ENCODE peak calls at places on chromosome 10, in six cellular contexts. P, I, N, E, R and G are unnamed samples.

GRCh38 chr10:29381230-29381563 is 92.3 kb downstream of the LYZL1 start:
- DNase-seq in P (no peak), I (no peak), N (no peak), E (no peak), R (no peak), G (no peak)

GRCh38 chr10:288605-289200 is 153.4 kb downstream of the ZMYND11 start:
- DNase-seq in P (no peak), I (no peak), N (no peak), E (no peak), R (no peak), G (peak; percentile 87)

GRCh38 chr10:28151636-28152035 is 151.2 kb downstream of the MPP7 start:
- DNase-seq in P (no peak), I (no peak), N (no peak), E (no peak), R (no peak), G (no peak)

GRCh38 chr10:18610517-18610916 is 40.9 kb downstream of the NSUN6 start:
- DNase-seq in P (peak; percentile 95), I (peak; percentile 27), N (peak; percentile 2), E (peak; percentile 72), R (no peak), G (no peak)

GRCh38 chr10:15035385-15036301 is 8.1 kb upstream of the OLAH start:
- DNase-seq in P (no peak), I (peak; percentile 76), N (no peak), E (no peak), R (peak; percentile 64), G (no peak)

GRCh38 chr10:93272884-93273675 is 199.4 kb downstream of the CYP26A1 start:
- DNase-seq in P (no peak), I (no peak), N (peak; percentile 67), E (no peak), R (peak; percentile 90), G (no peak)

GRCh38 chr10:57993302-57993701 is 274.4 kb downstream of the IPMK start:
- DNase-seq in P (peak; percentile 10), I (no peak), N (no peak), E (no peak), R (no peak), G (no peak)

GRCh38 chr10:3811331-3811870 is 26.4 kb upstream of the KLF6 start:
- DNase-seq in P (no peak), I (no peak), N (no peak), E (no peak), R (no peak), G (peak; percentile 66)

GRCh38 chr10:6065406-6065805 is 3.2 kb upstream of the IL2RA start:
- DNase-seq in P (no peak), I (no peak), N (no peak), E (no peak), R (no peak), G (no peak)

GRCh38 chr10:46326066-46326465 is 39.3 kb downstream of the ANTXRL start:
- DNase-seq in P (no peak), I (no peak), N (no peak), E (no peak), R (no peak), G (no peak)

GRCh38 chr10:46323176-46323575 is 36.4 kb downstream of the ANTXRL start:
- DNase-seq in P (no peak), I (no peak), N (no peak), E (no peak), R (no peak), G (no peak)

GRCh38 chr10:46326971-46327370 is 40.2 kb downstream of the ANTXRL start:
- DNase-seq in P (no peak), I (no peak), N (no peak), E (no peak), R (no peak), G (no peak)

GRCh38 chr10:46327685-46328084 is 40.9 kb downstream of the ANTXRL start:
- DNase-seq in P (no peak), I (no peak), N (no peak), E (no peak), R (no peak), G (no peak)

GRCh38 chr10:46325021-46325420 is 38.2 kb downstream of the ANTXRL start:
- DNase-seq in P (peak; percentile 18), I (peak; percentile 48), N (no peak), E (no peak), R (peak; percentile 35), G (peak; percentile 36)
- TF ChIP-seq CTCF in P (peak; percentile 29), I (peak; percentile 40), N (peak; percentile 31), E (peak; percentile 52), R (peak; percentile 25), G (peak; percentile 77)

DNA sequence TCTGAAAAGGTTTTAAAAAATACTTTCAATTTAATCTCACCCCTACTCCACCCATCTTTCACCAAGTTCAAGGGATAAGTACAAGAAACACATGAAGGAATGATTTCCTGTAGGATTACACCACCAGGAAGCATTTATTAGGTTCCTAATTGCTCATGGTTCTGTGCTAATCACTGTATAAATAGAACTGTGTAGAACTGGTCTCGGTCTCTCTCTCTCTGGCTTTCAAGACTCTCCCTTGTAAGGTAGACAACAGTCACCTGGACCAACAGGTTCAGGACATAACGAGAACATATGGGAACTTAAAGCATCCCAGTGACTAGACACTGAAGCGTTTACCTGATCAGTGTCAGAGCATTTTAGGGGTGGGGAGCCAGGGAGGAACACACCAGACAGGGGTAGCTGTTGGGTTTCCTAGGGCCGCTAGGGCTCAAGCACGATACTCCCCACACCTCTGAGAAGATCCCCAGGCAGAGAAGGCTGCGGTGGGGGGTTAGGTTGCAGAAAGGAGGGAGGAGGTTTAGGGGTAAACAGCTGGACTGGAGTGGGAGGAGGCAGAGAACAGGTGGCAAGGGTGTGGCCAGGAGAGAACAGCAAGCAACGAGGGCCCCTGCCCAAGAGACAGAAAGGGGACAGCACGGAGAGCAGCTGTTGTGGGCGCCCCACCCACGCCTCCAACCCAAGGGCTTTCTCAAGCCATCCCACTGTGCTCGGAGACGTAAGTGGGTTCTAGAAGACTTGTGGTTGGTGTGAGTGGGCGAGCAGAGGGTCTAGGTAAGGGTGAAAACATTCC is 52.5 kb upstream of the USP6NL start:
- DNase-seq in P (no peak), I (peak; percentile 7), N (no peak), E (no peak), R (no peak), G (peak; percentile 72)
- H3K4me2 ChIP-seq in P (no peak overlapping the region), I (no peak overlapping the region), N (no peak overlapping the region), E (no peak overlapping the region), R (no peak overlapping the region), G (peak overlapping the region; percentile 77)

DNA sequence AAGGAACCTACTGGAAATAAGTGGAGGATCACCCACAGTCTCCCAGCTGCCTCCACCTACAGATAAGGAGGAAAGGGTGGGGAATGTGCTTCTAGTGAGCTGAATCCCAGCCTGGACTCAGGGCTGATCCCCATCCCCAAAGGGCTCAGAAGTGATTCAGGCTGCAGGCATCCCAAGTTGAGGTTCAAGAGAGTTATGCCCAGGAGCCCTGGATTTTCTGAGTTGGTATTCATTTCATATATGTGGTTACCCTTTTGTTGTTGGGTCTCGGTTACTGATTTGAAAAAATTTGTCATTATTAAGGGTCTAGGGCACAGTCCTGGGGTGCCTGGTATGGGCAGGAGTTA is 30.0 kb upstream of the SRGN start:
- DNase-seq in P (no peak), I (no peak), N (no peak), E (no peak), R (no peak), G (no peak)
- TF ChIP-seq CTCF in P (no peak), I (no peak), N (no peak), E (no peak), R (no peak), G (no peak)

GRCh38 chr10:67903581-67903980 is 19.1 kb downstream of the SIRT1 start:
- DNase-seq in P (no peak), I (no peak), N (no peak), E (no peak), R (no peak), G (no peak)
- H3K4me2 ChIP-seq in P (no peak overlapping the region), I (no peak overlapping the region), N (no peak overlapping the region), E (no peak overlapping the region), R (no peak overlapping the region), G (no peak overlapping the region)

DNA sequence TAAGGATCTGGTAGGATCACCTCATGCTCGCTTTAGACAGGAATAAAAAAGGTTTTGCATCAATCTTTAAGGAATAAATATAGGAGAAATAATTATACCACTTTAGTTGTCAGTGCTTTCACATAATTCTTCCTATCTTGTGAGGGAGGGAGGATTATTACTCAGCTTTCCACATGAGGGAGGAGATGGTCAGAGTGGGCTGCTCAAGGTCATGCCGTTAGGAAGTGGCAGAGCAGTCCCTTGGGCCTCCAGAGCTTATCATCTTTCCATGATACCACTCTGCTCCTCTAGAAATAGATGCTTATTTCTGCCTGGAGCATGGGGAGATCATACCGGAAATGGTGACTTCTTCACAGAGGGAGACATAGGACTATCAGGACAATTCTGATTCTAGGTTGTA is 356.9 kb downstream of the GPR158 start:
- DNase-seq in P (no peak), I (peak; percentile 19), N (no peak), E (no peak), R (no peak), G (no peak)
- TF ChIP-seq CTCF in P (no peak), I (no peak), N (no peak), E (no peak), R (no peak), G (no peak)

DNA sequence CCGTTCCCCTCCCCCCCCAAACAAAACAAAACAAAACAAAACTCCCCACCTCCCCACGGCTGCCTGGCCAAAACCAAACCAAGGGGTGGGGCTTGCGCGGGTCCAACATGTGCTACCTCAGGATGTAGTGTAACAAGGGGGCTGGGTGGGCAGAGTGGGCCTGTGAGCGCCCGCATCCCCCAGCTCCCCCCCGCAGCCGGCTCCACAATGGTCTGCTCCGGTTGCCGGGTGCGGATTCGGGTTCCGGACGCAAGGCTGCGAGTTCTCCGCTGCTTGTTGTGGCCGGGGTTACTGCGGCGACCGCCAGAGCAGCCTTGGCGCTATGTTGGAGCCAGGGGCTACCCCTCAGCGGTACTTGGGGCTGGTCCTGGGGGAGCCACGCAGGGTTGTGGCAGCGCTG is 4.9 kb downstream of the C10orf143 start:
- DNase-seq in P (no peak), I (no peak), N (peak; percentile 54), E (no peak), R (peak; percentile 91), G (no peak)
- H3K4me2 ChIP-seq in P (no peak overlapping the region), I (no peak overlapping the region), N (peak overlapping the region; percentile 53), E (no peak overlapping the region), R (peak overlapping the region; percentile 91), G (no peak overlapping the region)